ENCODE peak calls at places on chromosome 1, in five cellular contexts. B is Panc1, H is left lung, W is GM23338, R is mesendoderm. V is an unnamed sample.

GRCh38 chr1:185595835-185596667 is 138.1 kb upstream of the HMCN1 start:
- DNase-seq in B (peak; percentile 27), H (no peak), W (peak; percentile 81), R (peak; percentile 80), V (peak; percentile 59)

GRCh38 chr1:167905182-167905581 is 8.8 kb downstream of the ADCY10 start:
- DNase-seq in B (no peak), H (no peak), W (peak; percentile 66), R (no peak), V (peak; percentile 36)

GRCh38 chr1:94299627-94300552 is 62.5 kb upstream of the ARHGAP29 start:
- DNase-seq in B (no peak), H (no peak), W (peak; percentile 50), R (peak; percentile 98), V (peak; percentile 8)

GRCh38 chr1:88736633-88737248 is 52.7 kb downstream of the PKN2 start:
- DNase-seq in B (no peak), H (no peak), W (peak; percentile 86), R (peak; percentile 87), V (peak; percentile 31)

GRCh38 chr1:196115641-196116040 is 492.6 kb downstream of the KCNT2 start:
- DNase-seq in B (no peak), H (no peak), W (no peak), R (peak; percentile 55), V (no peak)

GRCh38 chr1:30407862-30408580 is 315.4 kb downstream of the MATN1 start:
- DNase-seq in B (no peak), H (no peak), W (no peak), R (peak; percentile 74), V (peak; percentile 33)

GRCh38 chr1:110605901-110606783 is at the start of gene KCNA2:
- DNase-seq in B (no peak), H (peak; percentile 79), W (peak; percentile 80), R (peak; percentile 83), V (peak; percentile 92)

GRCh38 chr1:53359225-53359933 is 31.5 kb upstream of the LRP8 start:
- DNase-seq in B (no peak), H (no peak), W (no peak), R (no peak), V (no peak)

GRCh38 chr1:27102707-27103468 is 52.0 kb downstream of the SLC9A1 start:
- DNase-seq in B (no peak), H (peak; percentile 94), W (peak; percentile 84), R (peak; percentile 68), V (peak; percentile 96)

V was measured in H7.